ENCODE peak calls at places on chromosomes 6 and 20, in four cellular contexts. H is tibial nerve, X is tibial artery, Q is upper lobe of right lung. C is an unnamed sample. For H3K27me3, the result is how much of the 10 kb centered on the place peaks cover.

GRCh38 chr6:31966506-31966905 is 5.4 kb downstream of the DXO start:
- DNase-seq in H (no peak), X (no peak), Q (no peak), C (no peak)

GRCh38 chr6:10347561-10348327 is 67.1 kb downstream of the TFAP2A start:
- DNase-seq in H (no peak), X (no peak), Q (no peak), C (no peak)

GRCh38 chr6:6277418-6277817 is 43.0 kb downstream of the F13A1 start:
- DNase-seq in H (no peak), X (no peak), Q (no peak), C (no peak)

GRCh38 chr6:136886110-136886509 is 36.0 kb upstream of the SLC35D3 start:
- DNase-seq in H (no peak), X (no peak), Q (no peak), C (no peak)

GRCh38 chr20:47642624-47643023 is 140.9 kb downstream of the NCOA3 start:
- DNase-seq in H (no peak), X (no peak), Q (no peak), C (no peak)

GRCh38 chr6:84500726-84501125 is 263.7 kb downstream of the TBX18 start:
- DNase-seq in H (no peak), X (no peak), Q (no peak), C (no peak)

GRCh38 chr6:113970808-113971676 is at the start of gene HDAC2:
- DNase-seq in H (peak), X (peak), Q (peak), C (peak)

GRCh38 chr6:90610671-90611542 is 24.0 kb upstream of the MAP3K7 start:
- DNase-seq in H (peak), X (no peak), Q (peak), C (no peak)

GRCh38 chr20:59779656-59780380 is 153.6 kb downstream of the SYCP2 start:
- DNase-seq in H (no peak), X (no peak), Q (no peak), C (no peak)

GRCh38 chr6:169858935-169859351 is 107.5 kb downstream of the ERMARD start:
- DNase-seq in H (no peak), X (no peak), Q (no peak), C (no peak)

GRCh38 chr20:23331450-23331849 is 19.1 kb upstream of the NXT1 start:
- DNase-seq in H (no peak), X (no peak), Q (no peak), C (no peak)

GRCh38 chr6:41062056-41062455 is 9.1 kb downstream of the APOBEC2 start:
- DNase-seq in H (no peak), X (no peak), Q (no peak), C (no peak)

GRCh38 chr6:140968062-140968461 is 1164.7 kb upstream of the GJE1 start:
- DNase-seq in H (no peak), X (no peak), Q (no peak), C (no peak)

GRCh38 chr6:113530769-113531168 is 326.4 kb upstream of the MARCKS start:
- DNase-seq in H (no peak), X (no peak), Q (no peak), C (no peak)

GRCh38 chr6:1872649-1873131 is 263.0 kb downstream of the FOXC1 start:
- DNase-seq in H (no peak), X (no peak), Q (no peak), C (no peak)

GRCh38 chr6:143223895-143224294 is 163.2 kb downstream of the AIG1 start:
- DNase-seq in H (peak), X (peak), Q (no peak), C (no peak)

GRCh38 chr6:158665332-158665731 is 15.5 kb downstream of the SYTL3 start:
- DNase-seq in H (no peak), X (no peak), Q (no peak), C (no peak)

GRCh38 chr20:57680934-57681914 is 28.6 kb downstream of the PMEPA1 start:
- DNase-seq in H (no peak), X (no peak), Q (no peak), C (no peak)

GRCh38 chr6:111105578-111105977 is 18.3 kb downstream of the SLC16A10 start:
- DNase-seq in H (no peak), X (no peak), Q (peak), C (no peak)

GRCh38 chr20:49281059-49281912 is 3.4 kb upstream of the ZNFX1 start:
- DNase-seq in H (no peak), X (no peak), Q (no peak), C (no peak)

GRCh38 chr6:37180075-37180474 is 10.1 kb downstream of the PIM1 start:
- DNase-seq in H (no peak), X (no peak), Q (no peak), C (no peak)

GRCh38 chr6:68139130-68139529 is 496.0 kb upstream of the ADGRB3 start:
- DNase-seq in H (no peak), X (no peak), Q (no peak), C (no peak)

DNA sequence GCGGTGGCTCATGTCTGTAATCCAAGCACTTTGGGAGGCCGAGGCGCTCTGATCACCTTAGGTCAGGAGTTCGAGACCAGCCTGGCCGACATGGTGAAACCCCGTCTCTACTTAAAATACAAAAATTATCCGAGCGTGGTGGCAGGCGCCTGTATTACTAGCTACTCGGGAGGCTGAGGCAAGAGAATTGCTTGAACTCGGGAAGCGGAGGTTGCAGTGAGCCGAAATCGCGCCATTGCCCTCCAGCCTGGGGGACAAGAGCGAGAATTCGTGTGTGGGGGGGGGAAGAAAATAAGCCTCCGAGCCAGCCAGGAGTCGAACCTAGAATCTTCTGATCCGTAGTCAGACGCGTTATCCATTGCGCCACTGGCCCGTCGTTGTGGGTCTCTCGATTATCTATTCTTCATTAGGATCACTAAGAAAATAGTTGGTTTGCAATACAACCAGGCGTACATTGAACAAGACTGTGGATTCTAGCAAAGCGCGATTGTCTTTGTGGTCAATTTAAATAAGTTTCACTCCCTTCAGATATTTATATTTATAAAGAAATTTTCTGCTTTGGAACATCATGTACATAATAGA is 33.9 kb upstream of the PRSS16 start:
- DNase-seq in H (no peak), X (no peak), Q (no peak), C (no peak)
- H3K4me3 ChIP-seq in H (no peak), X (no peak), Q (no peak), C (no peak)

GRCh38 chr20:31859266-31859997 is 10.9 kb downstream of the DUSP15 start:
- DNase-seq in H (no peak), X (no peak), Q (no peak), C (no peak)
- H3K27me3 ChIP-seq in H (under half), X (half or more), Q (under half), C (under half)

GRCh38 chr6:123802351-123802696 is 1.3 kb upstream of the NKAIN2 start:
- DNase-seq in H (no peak), X (no peak), Q (no peak), C (no peak)
- H3K4me3 ChIP-seq in H (peak), X (peak), Q (peak), C (peak)

GRCh38 chr6:105514306-105514705 is 111.4 kb upstream of the PREP start:
- DNase-seq in H (peak), X (no peak), Q (no peak), C (no peak)

GRCh38 chr6:105509506-105510331 is 106.8 kb upstream of the PREP start:
- DNase-seq in H (peak), X (no peak), Q (no peak), C (no peak)

GRCh38 chr6:105511639-105512038 is 108.8 kb upstream of the PREP start:
- DNase-seq in H (no peak), X (no peak), Q (no peak), C (no peak)

GRCh38 chr6:105507811-105508210 is 104.9 kb upstream of the PREP start:
- DNase-seq in H (no peak), X (no peak), Q (no peak), C (no peak)

GRCh38 chr6:105510746-105511145 is 107.9 kb upstream of the PREP start:
- DNase-seq in H (no peak), X (no peak), Q (no peak), C (no peak)
- H3K27me3 ChIP-seq in H (under half), X (under half), Q (under half), C (under half)

GRCh38 chr6:20476501-20477043 is 57.7 kb upstream of the CDKAL1 start:
- DNase-seq in H (no peak), X (no peak), Q (no peak), C (no peak)

GRCh38 chr6:20474756-20475542 is 59.3 kb upstream of the CDKAL1 start:
- DNase-seq in H (no peak), X (no peak), Q (no peak), C (no peak)

GRCh38 chr6:20473518-20473917 is 60.7 kb upstream of the CDKAL1 start:
- DNase-seq in H (no peak), X (no peak), Q (no peak), C (no peak)

GRCh38 chr6:20468179-20468578 is 66.1 kb upstream of the CDKAL1 start:
- DNase-seq in H (no peak), X (no peak), Q (no peak), C (no peak)

GRCh38 chr6:20472748-20473147 is 61.5 kb upstream of the CDKAL1 start:
- DNase-seq in H (no peak), X (no peak), Q (no peak), C (no peak)
- H3K4me3 ChIP-seq in H (no peak), X (no peak), Q (no peak), C (no peak)

DNA sequence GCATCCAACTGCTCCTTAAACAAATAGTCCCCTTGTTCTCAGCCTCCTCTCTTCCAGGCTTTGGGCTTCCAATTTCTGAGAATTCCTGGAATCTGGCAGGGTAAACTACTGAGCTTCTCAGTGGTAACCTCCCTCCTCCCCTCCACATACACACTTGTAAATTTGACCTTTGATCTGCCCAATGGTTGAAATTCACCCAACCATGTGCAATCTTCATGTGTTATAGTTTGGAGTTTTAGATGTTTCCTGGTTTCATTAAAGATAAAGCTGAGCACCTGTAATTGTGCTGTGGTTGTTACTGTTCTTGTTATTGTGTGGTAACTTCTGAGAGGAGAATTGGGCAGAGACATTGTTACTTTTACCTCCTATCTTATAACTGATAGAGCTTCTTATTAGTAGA is 328.4 kb downstream of the TPBG start:
- DNase-seq in H (no peak), X (no peak), Q (no peak), C (no peak)
- H3K27me3 ChIP-seq in H (under half), X (under half), Q (under half), C (under half)

DNA sequence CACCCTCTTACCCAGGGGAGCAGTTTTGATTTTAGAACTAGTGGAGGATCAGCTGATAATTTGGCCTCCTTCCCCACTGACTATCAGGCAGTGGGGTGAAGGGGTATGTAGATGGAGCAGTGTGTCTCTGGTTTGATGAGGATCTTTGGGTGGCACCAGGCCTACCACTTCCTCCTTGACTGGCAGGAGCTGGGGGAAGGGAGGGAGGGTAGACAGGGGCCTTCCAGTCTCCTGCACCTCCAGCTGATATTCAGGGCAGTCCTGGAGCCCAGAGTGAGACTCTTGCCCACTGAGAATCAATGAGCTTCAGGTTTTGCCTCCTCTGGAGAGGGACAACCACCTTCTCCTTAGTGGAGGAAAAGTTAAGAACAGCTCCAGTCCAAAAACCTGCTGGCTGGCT is 3.2 kb downstream of the DEF6 start:
- DNase-seq in H (no peak), X (peak), Q (no peak), C (no peak)
- H3K4me3 ChIP-seq in H (no peak), X (no peak), Q (no peak), C (no peak)

GRCh38 chr6:29011276-29011734 is 6.2 kb upstream of the ZNF311 start:
- DNase-seq in H (peak), X (no peak), Q (no peak), C (no peak)
- H3K27me3 ChIP-seq in H (under half), X (under half), Q (under half), C (under half)

DNA sequence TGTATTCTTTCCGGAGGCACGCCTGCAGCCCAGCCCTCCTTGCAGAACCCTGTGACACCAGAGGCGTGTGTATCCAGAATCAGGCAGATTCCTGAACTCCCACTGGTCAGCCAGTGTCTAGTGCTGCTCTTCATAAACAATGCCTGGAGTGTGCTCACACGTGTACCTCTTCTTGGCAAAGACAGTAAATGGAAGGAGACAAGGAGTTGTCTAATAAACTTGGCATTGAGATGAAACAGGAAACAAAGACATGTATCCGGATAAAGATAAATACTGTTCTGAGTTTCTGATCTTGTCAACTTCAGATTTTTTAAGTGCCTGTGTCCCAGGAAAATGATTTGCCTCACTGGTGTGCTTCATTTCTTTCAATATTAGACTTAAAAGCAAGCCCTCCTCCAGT is 1.7 kb downstream of the RPS6KA2 start:
- DNase-seq in H (no peak), X (no peak), Q (no peak), C (no peak)
- H3K4me3 ChIP-seq in H (peak), X (peak), Q (peak), C (peak)

DNA sequence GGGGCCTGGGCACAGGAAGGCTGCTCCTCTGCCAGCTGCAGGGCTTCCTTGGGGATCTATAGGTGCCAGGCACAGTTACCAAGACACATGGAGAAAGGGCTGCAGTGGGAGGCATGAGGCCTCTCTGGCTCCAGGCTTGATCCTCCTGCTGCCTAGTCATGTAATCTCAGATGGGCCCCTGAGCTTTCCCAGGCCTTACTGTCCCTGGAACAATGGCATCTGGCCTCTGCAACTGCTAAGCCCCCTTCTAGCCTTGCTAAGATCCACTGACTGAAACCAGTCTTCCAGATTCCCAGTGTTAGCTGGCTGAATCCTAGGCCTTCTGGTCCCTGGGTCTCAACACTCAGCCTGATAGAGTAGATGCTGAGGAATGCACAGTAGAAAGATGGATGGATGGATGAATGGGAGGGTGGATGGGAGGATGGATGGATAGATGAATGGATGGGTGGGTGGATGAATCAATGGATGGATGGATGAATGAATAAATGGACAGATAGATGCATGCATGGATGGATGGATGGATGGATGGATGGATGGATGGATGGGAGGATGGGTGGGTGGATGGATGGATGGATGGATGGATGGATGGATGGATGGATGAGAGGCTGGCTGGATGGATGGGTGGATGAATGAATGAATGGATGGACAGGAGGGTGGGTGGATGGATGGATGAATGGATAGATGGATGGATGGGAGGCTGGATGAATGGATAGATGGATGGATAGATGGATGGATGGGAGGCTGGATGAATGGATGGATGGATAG is 27.9 kb upstream of the NOL4L start:
- DNase-seq in H (no peak), X (no peak), Q (no peak), C (no peak)
- H3K27me3 ChIP-seq in H (under half), X (under half), Q (under half), C (under half)

C was measured in thoracic aorta.